ENCODE peak calls at places on chromosome 5, in eight cellular contexts. One of them, this sample, is unnamed.

GRCh38 chr5:176570044-176570443 is 20.9 kb downstream of the CDHR2 start:
- DNase-seq in NCI-H460: no peak
- DNase-seq in NCI-H1092: no peak
- DNase-seq in right atrium auricular region: no peak
- DNase-seq in ovary: no peak
- DNase-seq in naive B cell: no peak
- DNase-seq in hippocampal formation: no peak
- DNase-seq in stimulated activated naive CD4-positive, alpha-beta T cell treated with Interleukin-2 at 50 U/mL for 16 hours: no peak
- DNase-seq in this sample: no peak

GRCh38 chr5:119393201-119393691 is 37.4 kb downstream of the TNFAIP8 start:
- DNase-seq in stimulated activated naive CD4-positive, alpha-beta T cell treated with Interleukin-2 at 50 U/mL for 16 hours: no peak
- DNase-seq in NCI-H460: no peak
- DNase-seq in right atrium auricular region: no peak
- DNase-seq in naive B cell: no peak
- DNase-seq in NCI-H1092: no peak
- DNase-seq in hippocampal formation: no peak
- DNase-seq in ovary: no peak
- DNase-seq in this sample: no peak

GRCh38 chr5:3325811-3326568 is 269.6 kb upstream of the IRX1 start:
- DNase-seq in hippocampal formation: no peak
- DNase-seq in stimulated activated naive CD4-positive, alpha-beta T cell treated with Interleukin-2 at 50 U/mL for 16 hours: no peak
- DNase-seq in naive B cell: no peak
- DNase-seq in NCI-H460: no peak
- DNase-seq in ovary: no peak
- DNase-seq in NCI-H1092: no peak
- DNase-seq in right atrium auricular region: no peak
- DNase-seq in this sample: no peak

GRCh38 chr5:72079288-72079687 is 28.0 kb upstream of the MAP1B start:
- DNase-seq in stimulated activated naive CD4-positive, alpha-beta T cell treated with Interleukin-2 at 50 U/mL for 16 hours: no peak
- DNase-seq in NCI-H460: no peak
- DNase-seq in ovary: no peak
- DNase-seq in NCI-H1092: no peak
- DNase-seq in hippocampal formation: no peak
- DNase-seq in naive B cell: no peak
- DNase-seq in right atrium auricular region: no peak
- DNase-seq in this sample: no peak

GRCh38 chr5:148735301-148735700 is 81.0 kb upstream of the HTR4 start:
- DNase-seq in ovary: no peak
- DNase-seq in stimulated activated naive CD4-positive, alpha-beta T cell treated with Interleukin-2 at 50 U/mL for 16 hours: no peak
- DNase-seq in NCI-H460: no peak
- DNase-seq in hippocampal formation: no peak
- DNase-seq in right atrium auricular region: no peak
- DNase-seq in naive B cell: no peak
- DNase-seq in NCI-H1092: no peak
- DNase-seq in this sample: no peak

GRCh38 chr5:169914766-169915165 is 65.5 kb downstream of the INSYN2B start:
- DNase-seq in ovary: peak
- DNase-seq in NCI-H460: no peak
- DNase-seq in hippocampal formation: peak
- DNase-seq in NCI-H1092: no peak
- DNase-seq in stimulated activated naive CD4-positive, alpha-beta T cell treated with Interleukin-2 at 50 U/mL for 16 hours: no peak
- DNase-seq in naive B cell: no peak
- DNase-seq in right atrium auricular region: no peak
- DNase-seq in this sample: no peak

GRCh38 chr5:35281613-35282012 is 51.3 kb upstream of the PRLR start:
- DNase-seq in stimulated activated naive CD4-positive, alpha-beta T cell treated with Interleukin-2 at 50 U/mL for 16 hours: no peak
- DNase-seq in NCI-H1092: no peak
- DNase-seq in NCI-H460: no peak
- DNase-seq in ovary: no peak
- DNase-seq in right atrium auricular region: no peak
- DNase-seq in naive B cell: no peak
- DNase-seq in hippocampal formation: no peak
- DNase-seq in this sample: no peak

GRCh38 chr5:37807902-37808301 is 31.9 kb downstream of the GDNF start:
- DNase-seq in NCI-H460: no peak
- DNase-seq in naive B cell: no peak
- DNase-seq in right atrium auricular region: no peak
- DNase-seq in hippocampal formation: no peak
- DNase-seq in stimulated activated naive CD4-positive, alpha-beta T cell treated with Interleukin-2 at 50 U/mL for 16 hours: no peak
- DNase-seq in NCI-H1092: no peak
- DNase-seq in ovary: no peak
- DNase-seq in this sample: no peak

GRCh38 chr5:34866989-34867471 is 28.1 kb downstream of the TTC23L start:
- DNase-seq in naive B cell: no peak
- DNase-seq in NCI-H460: peak
- DNase-seq in right atrium auricular region: no peak
- DNase-seq in hippocampal formation: no peak
- DNase-seq in stimulated activated naive CD4-positive, alpha-beta T cell treated with Interleukin-2 at 50 U/mL for 16 hours: no peak
- DNase-seq in ovary: no peak
- DNase-seq in NCI-H1092: no peak
- DNase-seq in this sample: no peak

GRCh38 chr5:140228364-140228837 is 53.4 kb downstream of the CYSTM1 start:
- DNase-seq in ovary: no peak
- DNase-seq in right atrium auricular region: no peak
- DNase-seq in NCI-H460: no peak
- DNase-seq in NCI-H1092: no peak
- DNase-seq in naive B cell: no peak
- DNase-seq in hippocampal formation: no peak
- DNase-seq in stimulated activated naive CD4-positive, alpha-beta T cell treated with Interleukin-2 at 50 U/mL for 16 hours: no peak
- DNase-seq in this sample: no peak

GRCh38 chr5:38538161-38538560 is 18.3 kb downstream of the LIFR start:
- DNase-seq in naive B cell: no peak
- DNase-seq in ovary: no peak
- DNase-seq in hippocampal formation: no peak
- DNase-seq in NCI-H460: no peak
- DNase-seq in NCI-H1092: no peak
- DNase-seq in stimulated activated naive CD4-positive, alpha-beta T cell treated with Interleukin-2 at 50 U/mL for 16 hours: no peak
- DNase-seq in right atrium auricular region: no peak
- DNase-seq in this sample: no peak

GRCh38 chr5:80659111-80659510 is 4.3 kb upstream of the DHFR start:
- DNase-seq in ovary: no peak
- DNase-seq in naive B cell: no peak
- DNase-seq in right atrium auricular region: no peak
- DNase-seq in NCI-H460: no peak
- DNase-seq in stimulated activated naive CD4-positive, alpha-beta T cell treated with Interleukin-2 at 50 U/mL for 16 hours: no peak
- DNase-seq in hippocampal formation: no peak
- DNase-seq in NCI-H1092: no peak
- DNase-seq in this sample: no peak

GRCh38 chr5:180873628-180874520 is 12.8 kb upstream of the ZFP62 start:
- DNase-seq in naive B cell: no peak
- DNase-seq in ovary: no peak
- DNase-seq in NCI-H460: no peak
- DNase-seq in NCI-H1092: no peak
- DNase-seq in hippocampal formation: no peak
- DNase-seq in right atrium auricular region: no peak
- DNase-seq in stimulated activated naive CD4-positive, alpha-beta T cell treated with Interleukin-2 at 50 U/mL for 16 hours: no peak
- DNase-seq in this sample: no peak

GRCh38 chr5:172659909-172660628 is 19.0 kb downstream of the NEURL1B start:
- DNase-seq in ovary: peak
- DNase-seq in NCI-H460: no peak
- DNase-seq in stimulated activated naive CD4-positive, alpha-beta T cell treated with Interleukin-2 at 50 U/mL for 16 hours: no peak
- DNase-seq in hippocampal formation: peak
- DNase-seq in naive B cell: no peak
- DNase-seq in NCI-H1092: peak
- DNase-seq in right atrium auricular region: peak
- DNase-seq in this sample: no peak

GRCh38 chr5:130052752-130053151 is 148.5 kb downstream of the CHSY3 start:
- DNase-seq in NCI-H1092: no peak
- DNase-seq in NCI-H460: no peak
- DNase-seq in right atrium auricular region: no peak
- DNase-seq in stimulated activated naive CD4-positive, alpha-beta T cell treated with Interleukin-2 at 50 U/mL for 16 hours: no peak
- DNase-seq in ovary: no peak
- DNase-seq in hippocampal formation: no peak
- DNase-seq in naive B cell: no peak
- DNase-seq in this sample: no peak

GRCh38 chr5:148202531-148203092 is at the start of gene SPINK6:
- DNase-seq in naive B cell: no peak
- DNase-seq in right atrium auricular region: no peak
- DNase-seq in stimulated activated naive CD4-positive, alpha-beta T cell treated with Interleukin-2 at 50 U/mL for 16 hours: no peak
- DNase-seq in NCI-H460: no peak
- DNase-seq in NCI-H1092: no peak
- DNase-seq in ovary: no peak
- DNase-seq in hippocampal formation: no peak
- DNase-seq in this sample: no peak

GRCh38 chr5:127887282-127887681 is 184.1 kb downstream of the CCDC192 start:
- DNase-seq in ovary: no peak
- DNase-seq in NCI-H1092: no peak
- DNase-seq in stimulated activated naive CD4-positive, alpha-beta T cell treated with Interleukin-2 at 50 U/mL for 16 hours: no peak
- DNase-seq in hippocampal formation: no peak
- DNase-seq in naive B cell: no peak
- DNase-seq in NCI-H460: no peak
- DNase-seq in right atrium auricular region: no peak
- DNase-seq in this sample: no peak

GRCh38 chr5:149404746-149405549 is 25.9 kb upstream of the IL17B start:
- DNase-seq in NCI-H1092: no peak
- DNase-seq in stimulated activated naive CD4-positive, alpha-beta T cell treated with Interleukin-2 at 50 U/mL for 16 hours: no peak
- DNase-seq in right atrium auricular region: no peak
- DNase-seq in NCI-H460: no peak
- DNase-seq in ovary: peak
- DNase-seq in naive B cell: no peak
- DNase-seq in hippocampal formation: no peak
- DNase-seq in this sample: no peak

GRCh38 chr5:78679905-78680304 is 31.3 kb upstream of the LHFPL2 start:
- DNase-seq in stimulated activated naive CD4-positive, alpha-beta T cell treated with Interleukin-2 at 50 U/mL for 16 hours: no peak
- DNase-seq in hippocampal formation: no peak
- DNase-seq in NCI-H460: no peak
- DNase-seq in right atrium auricular region: no peak
- DNase-seq in ovary: no peak
- DNase-seq in NCI-H1092: no peak
- DNase-seq in naive B cell: no peak
- DNase-seq in this sample: no peak

GRCh38 chr5:91499943-91500531 is 116.9 kb upstream of the ARRDC3 start:
- DNase-seq in NCI-H1092: no peak
- DNase-seq in naive B cell: peak
- DNase-seq in hippocampal formation: peak
- DNase-seq in NCI-H460: peak
- DNase-seq in stimulated activated naive CD4-positive, alpha-beta T cell treated with Interleukin-2 at 50 U/mL for 16 hours: no peak
- DNase-seq in right atrium auricular region: no peak
- DNase-seq in ovary: no peak
- DNase-seq in this sample: no peak

GRCh38 chr5:149846021-149846420 is 98.6 kb downstream of the PDE6A start:
- DNase-seq in stimulated activated naive CD4-positive, alpha-beta T cell treated with Interleukin-2 at 50 U/mL for 16 hours: no peak
- DNase-seq in NCI-H460: no peak
- DNase-seq in NCI-H1092: no peak
- DNase-seq in naive B cell: no peak
- DNase-seq in right atrium auricular region: no peak
- DNase-seq in hippocampal formation: no peak
- DNase-seq in ovary: no peak
- DNase-seq in this sample: no peak

GRCh38 chr5:64457846-64458245 is 48.0 kb upstream of the RGS7BP start:
- DNase-seq in naive B cell: no peak
- DNase-seq in ovary: no peak
- DNase-seq in stimulated activated naive CD4-positive, alpha-beta T cell treated with Interleukin-2 at 50 U/mL for 16 hours: no peak
- DNase-seq in NCI-H460: no peak
- DNase-seq in NCI-H1092: no peak
- DNase-seq in right atrium auricular region: no peak
- DNase-seq in hippocampal formation: no peak
- DNase-seq in this sample: no peak

GRCh38 chr5:97101189-97101910 is 41.1 kb downstream of the LIX1 start:
- DNase-seq in NCI-H460: no peak
- DNase-seq in NCI-H1092: no peak
- DNase-seq in naive B cell: no peak
- DNase-seq in right atrium auricular region: no peak
- DNase-seq in ovary: no peak
- DNase-seq in hippocampal formation: peak
- DNase-seq in stimulated activated naive CD4-positive, alpha-beta T cell treated with Interleukin-2 at 50 U/mL for 16 hours: no peak
- DNase-seq in this sample: no peak

GRCh38 chr5:122295138-122295537 is 16.9 kb upstream of the SNCAIP start:
- DNase-seq in right atrium auricular region: no peak
- DNase-seq in naive B cell: no peak
- DNase-seq in hippocampal formation: no peak
- DNase-seq in NCI-H460: no peak
- DNase-seq in ovary: no peak
- DNase-seq in stimulated activated naive CD4-positive, alpha-beta T cell treated with Interleukin-2 at 50 U/mL for 16 hours: no peak
- DNase-seq in NCI-H1092: no peak
- DNase-seq in this sample: no peak

GRCh38 chr5:126044111-126044668 is 379.0 kb upstream of the GRAMD2B start:
- DNase-seq in stimulated activated naive CD4-positive, alpha-beta T cell treated with Interleukin-2 at 50 U/mL for 16 hours: no peak
- DNase-seq in NCI-H1092: peak
- DNase-seq in ovary: no peak
- DNase-seq in right atrium auricular region: no peak
- DNase-seq in NCI-H460: no peak
- DNase-seq in naive B cell: no peak
- DNase-seq in hippocampal formation: no peak
- DNase-seq in this sample: no peak

GRCh38 chr5:170892201-170892600 is 30.4 kb downstream of the RANBP17 start:
- DNase-seq in NCI-H460: peak
- DNase-seq in hippocampal formation: no peak
- DNase-seq in ovary: no peak
- DNase-seq in NCI-H1092: no peak
- DNase-seq in right atrium auricular region: no peak
- DNase-seq in naive B cell: no peak
- DNase-seq in stimulated activated naive CD4-positive, alpha-beta T cell treated with Interleukin-2 at 50 U/mL for 16 hours: no peak
- DNase-seq in this sample: no peak

GRCh38 chr5:17340363-17340762 is 122.9 kb downstream of the BASP1 start:
- DNase-seq in right atrium auricular region: no peak
- DNase-seq in ovary: no peak
- DNase-seq in NCI-H460: no peak
- DNase-seq in hippocampal formation: no peak
- DNase-seq in NCI-H1092: no peak
- DNase-seq in naive B cell: no peak
- DNase-seq in stimulated activated naive CD4-positive, alpha-beta T cell treated with Interleukin-2 at 50 U/mL for 16 hours: no peak
- DNase-seq in this sample: no peak

GRCh38 chr5:179439181-179439990 is 94.1 kb upstream of the ADAMTS2 start:
- DNase-seq in NCI-H460: no peak
- DNase-seq in right atrium auricular region: no peak
- DNase-seq in stimulated activated naive CD4-positive, alpha-beta T cell treated with Interleukin-2 at 50 U/mL for 16 hours: no peak
- DNase-seq in naive B cell: no peak
- DNase-seq in hippocampal formation: no peak
- DNase-seq in ovary: peak
- DNase-seq in NCI-H1092: peak
- DNase-seq in this sample: no peak

GRCh38 chr5:173825215-173825865 is 62.8 kb upstream of the CPEB4 start:
- DNase-seq in naive B cell: no peak
- DNase-seq in NCI-H460: no peak
- DNase-seq in right atrium auricular region: no peak
- DNase-seq in stimulated activated naive CD4-positive, alpha-beta T cell treated with Interleukin-2 at 50 U/mL for 16 hours: no peak
- DNase-seq in hippocampal formation: no peak
- DNase-seq in NCI-H1092: no peak
- DNase-seq in ovary: no peak
- DNase-seq in this sample: no peak

GRCh38 chr5:15285901-15286583 is 213.9 kb upstream of the FBXL7 start:
- DNase-seq in stimulated activated naive CD4-positive, alpha-beta T cell treated with Interleukin-2 at 50 U/mL for 16 hours: no peak
- DNase-seq in NCI-H460: no peak
- DNase-seq in right atrium auricular region: no peak
- DNase-seq in ovary: no peak
- DNase-seq in NCI-H1092: no peak
- DNase-seq in naive B cell: no peak
- DNase-seq in hippocampal formation: peak
- DNase-seq in this sample: no peak

GRCh38 chr5:56802235-56802634 is 13.1 kb upstream of the MAP3K1 start:
- DNase-seq in naive B cell: no peak
- DNase-seq in right atrium auricular region: no peak
- DNase-seq in hippocampal formation: no peak
- DNase-seq in ovary: no peak
- DNase-seq in NCI-H1092: no peak
- DNase-seq in stimulated activated naive CD4-positive, alpha-beta T cell treated with Interleukin-2 at 50 U/mL for 16 hours: no peak
- DNase-seq in NCI-H460: no peak
- DNase-seq in this sample: no peak

GRCh38 chr5:172223901-172224873 is 30.2 kb downstream of the EFCAB9 start:
- DNase-seq in ovary: no peak
- DNase-seq in right atrium auricular region: no peak
- DNase-seq in NCI-H1092: no peak
- DNase-seq in hippocampal formation: no peak
- DNase-seq in naive B cell: no peak
- DNase-seq in NCI-H460: no peak
- DNase-seq in stimulated activated naive CD4-positive, alpha-beta T cell treated with Interleukin-2 at 50 U/mL for 16 hours: peak
- DNase-seq in this sample: no peak